ENCODE peak calls at places on chromosomes 12 and 14, in nine cellular contexts. P is mucosa of descending colon, W is breast epithelium, B is glutamatergic neuron, I is testis, F is ovary, U is AG09319, Q is foreskin fibroblast, O is dorsolateral prefrontal cortex. V is an unnamed sample.

GRCh38 chr12:57504033-57504432 is 16.2 kb downstream of the MARS1 start:
- DNase-seq in O (no peak), U (no peak), F (no peak), P (no peak), B (no peak), W (no peak), I (no peak), Q (no peak), V (no peak)

GRCh38 chr12:8996682-8997405 is 7.5 kb downstream of the KLRG1 start:
- DNase-seq in F (no peak), Q (peak), W (no peak), P (no peak), B (no peak), I (peak), O (no peak), U (no peak), V (no peak)

GRCh38 chr12:110853856-110854255 is 7.1 kb downstream of the CCDC63 start:
- DNase-seq in W (no peak), Q (no peak), U (no peak), O (no peak), B (no peak), P (no peak), I (no peak), F (no peak), V (no peak)

GRCh38 chr12:124440841-124441381 is 126.5 kb downstream of the NCOR2 start:
- DNase-seq in B (no peak), I (no peak), U (no peak), F (no peak), P (no peak), O (no peak), W (no peak), Q (no peak), V (no peak)

GRCh38 chr12:131260970-131261369 is 307.3 kb downstream of the ADGRD1 start:
- DNase-seq in O (no peak), I (no peak), F (no peak), W (no peak), P (no peak), Q (no peak), B (peak), U (no peak), V (no peak)

GRCh38 chr12:93200291-93200917 is 177.3 kb upstream of the NUDT4 start:
- DNase-seq in I (peak), U (no peak), B (no peak), Q (no peak), P (no peak), W (no peak), O (no peak), F (no peak), V (no peak)

GRCh38 chr12:91874086-91874865 is 271.4 kb downstream of the BTG1 start:
- DNase-seq in W (no peak), Q (peak), B (no peak), O (no peak), I (no peak), U (no peak), P (no peak), F (no peak), V (no peak)

GRCh38 chr12:15774819-15775218 is 14.4 kb downstream of the EPS8 start:
- DNase-seq in I (no peak), F (no peak), O (no peak), B (no peak), Q (peak), U (peak), P (no peak), W (no peak), V (no peak)

GRCh38 chr14:32202468-32202865 is 602 bp downstream of the RNU6-8 start:
- DNase-seq in O (no peak), I (peak), Q (peak), P (peak), B (no peak), F (peak), W (no peak), U (no peak), V (no peak)

GRCh38 chr12:56469007-56469930 is 891 bp downstream of the SPRYD4 start:
- DNase-seq in W (no peak), B (no peak), F (peak), I (peak), O (no peak), U (no peak), Q (peak), P (peak), V (no peak)

GRCh38 chr12:125996438-125996837 is 931.2 kb downstream of the AACS start:
- DNase-seq in Q (no peak), O (no peak), U (no peak), F (no peak), W (no peak), P (no peak), B (no peak), I (no peak), V (no peak)

GRCh38 chr14:51449666-51450061 is 202.0 kb upstream of the FRMD6 start:
- DNase-seq in I (no peak), P (no peak), U (no peak), B (peak), F (no peak), W (no peak), Q (no peak), O (no peak), V (no peak)

GRCh38 chr12:51377099-51377984 is 13.9 kb downstream of the GALNT6 start:
- DNase-seq in U (no peak), F (peak), Q (no peak), I (no peak), O (no peak), W (no peak), P (no peak), B (no peak), V (no peak)

GRCh38 chr12:79174656-79175055 is 310.1 kb downstream of the SYT1 start:
- DNase-seq in W (no peak), F (no peak), P (peak), Q (peak), B (no peak), I (no peak), U (peak), O (no peak), V (peak)
- TF ChIP-seq CTCF in W (peak), F (no peak), P (no peak), Q (peak), B (no peak), I (no peak), U (peak), O (peak), V (peak)

GRCh38 chr12:3975652-3976051 is 102.5 kb upstream of the PARP11 start:
- DNase-seq in U (no peak), I (no peak), F (no peak), P (no peak), Q (no peak), W (no peak), O (no peak), B (no peak), V (no peak)

GRCh38 chr12:3976351-3976938 is 103.2 kb upstream of the PARP11 start:
- DNase-seq in Q (no peak), I (no peak), W (no peak), P (no peak), F (no peak), O (no peak), B (no peak), U (no peak), V (no peak)

GRCh38 chr12:3977621-3978020 is 104.4 kb upstream of the PARP11 start:
- DNase-seq in I (no peak), P (no peak), B (no peak), W (no peak), U (no peak), Q (no peak), F (no peak), O (no peak), V (no peak)

DNA sequence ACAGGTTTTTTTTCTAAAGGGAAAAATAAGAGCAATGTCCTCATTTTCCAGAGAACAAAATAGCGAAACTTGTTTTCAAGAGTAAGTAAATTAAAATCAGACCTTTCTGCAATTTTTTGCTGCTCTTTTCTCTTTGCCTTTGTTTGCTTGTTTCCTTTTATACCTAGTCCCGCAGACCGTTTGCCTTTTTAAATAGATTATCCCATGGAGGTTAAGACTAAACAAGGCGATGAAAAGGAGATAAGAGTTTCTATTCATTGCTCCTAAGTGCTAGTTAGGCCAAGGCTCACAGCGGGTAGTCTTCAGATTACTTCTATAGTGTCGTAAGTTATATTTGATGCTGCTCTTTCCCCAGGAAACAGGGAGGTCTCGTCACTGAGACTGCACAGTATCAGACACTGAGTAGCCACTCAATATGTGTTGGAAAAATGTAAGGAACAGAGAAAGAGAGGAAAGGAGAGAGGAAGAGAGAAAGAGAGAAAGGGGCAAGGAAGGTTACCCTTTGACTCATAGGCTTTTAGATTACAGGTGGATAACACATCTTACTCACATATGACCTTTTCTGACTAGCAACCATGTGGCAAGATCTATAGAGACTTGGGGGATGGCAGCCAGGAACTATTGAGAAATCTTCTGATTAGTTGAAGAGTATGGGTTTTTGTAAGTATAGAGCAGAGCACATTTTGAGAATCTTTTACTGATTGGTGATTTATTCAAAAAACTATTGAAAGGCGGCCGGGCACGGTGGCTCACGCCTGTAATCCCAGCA is 107.5 kb upstream of the PARP11 start:
- DNase-seq in F (no peak), W (no peak), P (no peak), U (no peak), Q (no peak), I (no peak), O (no peak), B (no peak), V (no peak)
- TF ChIP-seq CTCF in F (no peak), W (no peak), P (no peak), U (no peak), Q (no peak), I (no peak), O (no peak), B (no peak), V (no peak)

DNA sequence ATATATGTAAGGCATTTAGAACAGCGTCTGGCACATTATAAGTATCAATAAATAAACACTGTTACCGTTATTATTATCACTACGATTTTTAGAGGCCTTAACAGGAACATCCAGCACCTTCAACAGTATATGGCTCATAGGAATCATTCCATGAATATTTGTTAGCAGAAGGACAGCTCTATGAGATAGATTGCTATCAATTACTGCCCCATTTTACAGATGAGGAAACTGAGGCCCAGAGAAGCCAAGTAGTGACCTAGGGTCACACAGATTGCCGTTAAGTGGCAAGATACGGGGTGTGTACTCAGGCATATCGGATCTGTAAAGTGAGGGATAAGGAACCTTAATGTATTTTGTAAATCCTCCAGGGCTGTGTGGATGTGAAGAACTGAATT is 510 bp upstream of the PSMD9 start:
- DNase-seq in O (no peak), U (no peak), P (no peak), W (no peak), F (no peak), I (no peak), Q (no peak), B (no peak), V (no peak)
- TF ChIP-seq CTCF in O (no peak), U (no peak), P (no peak), W (no peak), F (no peak), I (no peak), Q (no peak), B (no peak), V (no peak)

GRCh38 chr14:63457498-63457897 is 85.7 kb downstream of the PPP2R5E start:
- DNase-seq in W (no peak), B (no peak), O (no peak), U (no peak), P (no peak), I (no peak), F (no peak), Q (no peak), V (no peak)
- TF ChIP-seq CTCF in W (no peak), B (no peak), O (no peak), U (no peak), P (no peak), I (no peak), F (no peak), Q (no peak), V (no peak)

GRCh38 chr12:45388545-45388944 is 172.7 kb downstream of the ANO6 start:
- DNase-seq in U (peak), O (no peak), F (peak), B (no peak), I (peak), W (no peak), Q (peak), P (peak), V (peak)
- TF ChIP-seq CTCF in U (peak), O (peak), F (peak), B (peak), I (peak), W (peak), Q (peak), P (peak), V (no peak)

DNA sequence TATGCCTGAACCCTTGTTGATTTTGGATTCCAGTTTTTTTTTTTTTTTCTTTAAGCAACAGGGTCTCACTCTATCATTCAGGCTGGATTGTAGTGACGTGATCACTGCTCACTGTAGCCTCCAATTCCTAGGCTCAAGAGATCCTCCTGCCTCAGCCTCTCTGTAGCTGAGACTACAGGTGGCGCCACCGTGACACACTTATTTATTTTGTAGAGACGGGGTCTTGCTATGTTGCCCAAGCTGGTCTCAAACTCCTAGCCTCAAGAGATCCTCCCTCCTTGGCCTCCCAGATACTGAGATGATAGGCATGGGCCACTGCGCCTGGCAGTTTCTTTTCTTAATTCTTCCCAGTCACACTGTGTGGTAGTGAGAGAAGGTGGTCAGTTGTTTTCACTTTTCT is 25.2 kb downstream of the ACADS start:
- DNase-seq in U (no peak), I (no peak), F (no peak), P (no peak), Q (no peak), B (no peak), W (no peak), O (no peak), V (no peak)
- TF ChIP-seq CTCF in U (no peak), I (no peak), F (no peak), P (no peak), Q (no peak), B (no peak), W (no peak), O (no peak), V (no peak)

DNA sequence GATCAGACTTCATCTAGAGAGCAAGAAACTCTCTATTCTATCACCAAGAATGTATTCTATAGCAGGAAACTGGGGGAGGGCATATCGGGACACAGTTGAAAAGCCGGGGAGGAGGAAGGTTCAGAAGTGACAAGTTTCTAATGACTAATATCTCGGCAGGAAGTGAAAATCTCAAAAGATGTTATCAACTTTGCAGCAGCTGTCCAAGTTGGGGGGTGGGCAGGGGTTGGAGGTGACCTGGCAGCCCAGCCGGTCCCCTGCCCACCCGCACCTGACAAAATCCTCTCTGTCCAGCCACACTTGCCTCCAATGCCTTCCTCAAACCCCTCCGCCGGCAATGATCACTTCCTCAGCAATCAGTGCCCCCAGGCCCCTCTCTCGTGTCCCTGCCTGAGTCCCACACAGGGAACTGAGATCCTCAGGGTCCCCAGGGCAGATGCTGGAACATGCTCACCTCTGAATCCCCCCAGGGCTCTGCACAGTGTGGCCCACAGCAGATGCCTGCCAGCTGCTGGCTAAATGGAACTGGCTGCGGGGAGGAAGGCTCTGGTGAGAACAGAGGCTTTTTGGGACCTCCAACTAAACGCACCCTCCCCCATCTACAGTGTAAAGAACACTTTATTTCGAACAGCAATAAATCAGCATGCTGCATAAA is 43.9 kb downstream of the CCDC88C start:
- DNase-seq in F (no peak), O (no peak), I (no peak), B (peak), W (no peak), Q (no peak), U (no peak), P (peak), V (no peak)
- TF ChIP-seq CTCF in F (no peak), O (no peak), I (no peak), B (no peak), W (no peak), Q (no peak), U (no peak), P (no peak), V (no peak)

V was measured in Calu3.